ENCODE peak calls at places on chromosome 6, in nine cellular contexts. One of them, this sample, is unnamed.

GRCh38 chr6:48318670-48319069 is 207.7 kb upstream of the PTCHD4 start:
- DNase-seq in psoas muscle: no peak
- DNase-seq in A673: no peak
- DNase-seq in HCT116: no peak
- DNase-seq in choroid plexus epithelial cell: peak
- DNase-seq in cardiac muscle cell: peak
- DNase-seq in pancreas: no peak
- DNase-seq in A549: no peak
- DNase-seq in cardiac fibroblast: no peak
- DNase-seq in this sample: peak

GRCh38 chr6:130598021-130598989 is 228.9 kb upstream of the SMLR1 start:
- DNase-seq in psoas muscle: no peak
- DNase-seq in A673: no peak
- DNase-seq in HCT116: no peak
- DNase-seq in choroid plexus epithelial cell: peak
- DNase-seq in cardiac muscle cell: peak
- DNase-seq in pancreas: no peak
- DNase-seq in A549: no peak
- DNase-seq in cardiac fibroblast: peak
- DNase-seq in this sample: peak

GRCh38 chr6:89984926-89985743 is 90.9 kb downstream of the GJA10 start:
- DNase-seq in psoas muscle: peak
- DNase-seq in A673: peak
- DNase-seq in HCT116: no peak
- DNase-seq in choroid plexus epithelial cell: peak
- DNase-seq in cardiac muscle cell: peak
- DNase-seq in pancreas: peak
- DNase-seq in A549: no peak
- DNase-seq in cardiac fibroblast: peak
- DNase-seq in this sample: peak

GRCh38 chr6:2971420-2972218 is at the start of gene SERPINB6:
- DNase-seq in psoas muscle: peak
- DNase-seq in A673: peak
- DNase-seq in HCT116: no peak
- DNase-seq in choroid plexus epithelial cell: peak
- DNase-seq in cardiac muscle cell: peak
- DNase-seq in pancreas: peak
- DNase-seq in A549: peak
- DNase-seq in cardiac fibroblast: peak
- DNase-seq in this sample: peak

GRCh38 chr6:51893356-51893755 is 194.1 kb downstream of the PKHD1 start:
- DNase-seq in psoas muscle: no peak
- DNase-seq in A673: no peak
- DNase-seq in HCT116: no peak
- DNase-seq in choroid plexus epithelial cell: no peak
- DNase-seq in cardiac muscle cell: no peak
- DNase-seq in pancreas: no peak
- DNase-seq in A549: no peak
- DNase-seq in cardiac fibroblast: no peak
- DNase-seq in this sample: peak

GRCh38 chr6:3023663-3024483 is 24.2 kb downstream of the NQO2 start:
- DNase-seq in psoas muscle: peak
- DNase-seq in A673: peak
- DNase-seq in HCT116: peak
- DNase-seq in choroid plexus epithelial cell: peak
- DNase-seq in cardiac muscle cell: peak
- DNase-seq in pancreas: peak
- DNase-seq in A549: peak
- DNase-seq in cardiac fibroblast: peak
- DNase-seq in this sample: peak

GRCh38 chr6:134041093-134041492 is 11.3 kb downstream of the SLC2A12 start:
- DNase-seq in psoas muscle: no peak
- DNase-seq in A673: peak
- DNase-seq in HCT116: peak
- DNase-seq in choroid plexus epithelial cell: peak
- DNase-seq in cardiac muscle cell: peak
- DNase-seq in pancreas: no peak
- DNase-seq in A549: peak
- DNase-seq in cardiac fibroblast: peak
- DNase-seq in this sample: peak

GRCh38 chr6:166898910-166899309 is 57.4 kb downstream of the RNASET2 start:
- DNase-seq in psoas muscle: no peak
- DNase-seq in A673: no peak
- DNase-seq in HCT116: no peak
- DNase-seq in choroid plexus epithelial cell: no peak
- DNase-seq in cardiac muscle cell: no peak
- DNase-seq in pancreas: no peak
- DNase-seq in A549: no peak
- DNase-seq in cardiac fibroblast: no peak
- DNase-seq in this sample: no peak

GRCh38 chr6:41778895-41779294 is 805 bp downstream of the FRS3 start:
- DNase-seq in psoas muscle: no peak
- DNase-seq in A673: no peak
- DNase-seq in HCT116: no peak
- DNase-seq in choroid plexus epithelial cell: no peak
- DNase-seq in cardiac muscle cell: no peak
- DNase-seq in pancreas: no peak
- DNase-seq in A549: no peak
- DNase-seq in cardiac fibroblast: no peak
- DNase-seq in this sample: no peak

GRCh38 chr6:1607557-1608221 is 2.0 kb upstream of the FOXC1 start:
- DNase-seq in psoas muscle: no peak
- DNase-seq in A673: no peak
- DNase-seq in HCT116: no peak
- DNase-seq in choroid plexus epithelial cell: no peak
- DNase-seq in cardiac muscle cell: no peak
- DNase-seq in pancreas: no peak
- DNase-seq in A549: no peak
- DNase-seq in cardiac fibroblast: no peak
- DNase-seq in this sample: no peak
- H3K4me3 ChIP-seq in psoas muscle: peak
- H3K4me3 ChIP-seq in A673: peak
- H3K4me3 ChIP-seq in HCT116: no peak
- H3K4me3 ChIP-seq in choroid plexus epithelial cell: no peak
- H3K4me3 ChIP-seq in cardiac muscle cell: peak
- H3K4me3 ChIP-seq in pancreas: no peak
- H3K4me3 ChIP-seq in A549: no peak
- H3K4me3 ChIP-seq in cardiac fibroblast: no peak
- H3K4me3 ChIP-seq in this sample: no peak

GRCh38 chr6:155497273-155497672 is 41.6 kb upstream of the NOX3 start:
- DNase-seq in psoas muscle: no peak
- DNase-seq in A673: no peak
- DNase-seq in HCT116: no peak
- DNase-seq in choroid plexus epithelial cell: no peak
- DNase-seq in cardiac muscle cell: no peak
- DNase-seq in pancreas: no peak
- DNase-seq in A549: no peak
- DNase-seq in cardiac fibroblast: no peak
- DNase-seq in this sample: no peak

GRCh38 chr6:155499574-155499973 is 43.9 kb upstream of the NOX3 start:
- DNase-seq in psoas muscle: no peak
- DNase-seq in A673: no peak
- DNase-seq in HCT116: no peak
- DNase-seq in choroid plexus epithelial cell: no peak
- DNase-seq in cardiac muscle cell: no peak
- DNase-seq in pancreas: no peak
- DNase-seq in A549: no peak
- DNase-seq in cardiac fibroblast: no peak
- DNase-seq in this sample: no peak

GRCh38 chr6:155495011-155495768 is 39.6 kb upstream of the NOX3 start:
- DNase-seq in psoas muscle: peak
- DNase-seq in A673: peak
- DNase-seq in HCT116: no peak
- DNase-seq in choroid plexus epithelial cell: peak
- DNase-seq in cardiac muscle cell: peak
- DNase-seq in pancreas: no peak
- DNase-seq in A549: no peak
- DNase-seq in cardiac fibroblast: peak
- DNase-seq in this sample: peak

GRCh38 chr6:155502393-155502792 is 46.8 kb upstream of the NOX3 start:
- DNase-seq in psoas muscle: no peak
- DNase-seq in A673: no peak
- DNase-seq in HCT116: no peak
- DNase-seq in choroid plexus epithelial cell: no peak
- DNase-seq in cardiac muscle cell: no peak
- DNase-seq in pancreas: no peak
- DNase-seq in A549: no peak
- DNase-seq in cardiac fibroblast: no peak
- DNase-seq in this sample: no peak

GRCh38 chr6:155498370-155498769 is 42.7 kb upstream of the NOX3 start:
- DNase-seq in psoas muscle: no peak
- DNase-seq in A673: peak
- DNase-seq in HCT116: no peak
- DNase-seq in choroid plexus epithelial cell: peak
- DNase-seq in cardiac muscle cell: no peak
- DNase-seq in pancreas: no peak
- DNase-seq in A549: no peak
- DNase-seq in cardiac fibroblast: no peak
- DNase-seq in this sample: no peak
- TF ChIP-seq CTCF in psoas muscle: no peak
- TF ChIP-seq CTCF in A673: no peak
- TF ChIP-seq CTCF in HCT116: no peak
- TF ChIP-seq CTCF in choroid plexus epithelial cell: peak
- TF ChIP-seq CTCF in cardiac muscle cell: no peak
- TF ChIP-seq CTCF in pancreas: no peak
- TF ChIP-seq CTCF in A549: no peak
- TF ChIP-seq CTCF in cardiac fibroblast: no peak
- TF ChIP-seq CTCF in this sample: no peak

DNA sequence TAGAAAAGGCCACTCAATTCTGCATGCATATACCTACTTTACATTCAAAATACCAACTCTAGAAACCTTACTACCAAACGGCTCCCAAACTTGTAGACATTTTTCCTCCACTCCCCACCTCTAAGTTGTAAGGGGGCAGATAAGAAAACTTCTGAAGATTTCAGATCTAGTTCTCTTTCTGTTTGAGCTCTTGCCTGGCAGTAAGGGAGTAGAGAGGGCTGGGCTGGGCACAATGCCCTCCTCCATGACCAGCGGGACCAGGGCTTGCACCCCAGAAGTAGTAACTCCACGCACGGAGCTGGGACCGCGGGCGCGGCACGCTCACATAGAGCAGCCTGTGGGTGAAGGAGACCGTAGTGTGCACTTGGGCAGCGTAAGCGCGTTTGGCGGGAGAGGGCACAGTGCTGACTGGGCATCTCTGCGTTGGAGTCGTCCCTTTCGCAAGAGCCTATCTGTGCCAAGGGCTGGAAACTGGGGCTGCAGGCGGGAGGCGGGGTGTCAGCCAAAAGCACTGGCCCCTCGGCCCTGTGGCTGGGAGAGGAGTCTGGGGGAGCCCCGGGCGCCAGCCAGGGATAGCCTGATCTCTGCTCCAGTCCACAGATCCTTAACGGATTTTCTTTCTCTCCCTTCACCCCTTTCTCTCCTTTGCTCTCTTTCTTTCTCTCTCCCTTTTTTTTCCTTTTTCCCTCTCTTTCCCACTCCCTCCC is 32.4 kb downstream of the PHACTR1 start:
- DNase-seq in psoas muscle: peak
- DNase-seq in A673: no peak
- DNase-seq in HCT116: no peak
- DNase-seq in choroid plexus epithelial cell: no peak
- DNase-seq in cardiac muscle cell: peak
- DNase-seq in pancreas: peak
- DNase-seq in A549: no peak
- DNase-seq in cardiac fibroblast: peak
- DNase-seq in this sample: no peak
- H3K4me3 ChIP-seq in psoas muscle: no peak
- H3K4me3 ChIP-seq in A673: no peak
- H3K4me3 ChIP-seq in HCT116: no peak
- H3K4me3 ChIP-seq in choroid plexus epithelial cell: no peak
- H3K4me3 ChIP-seq in cardiac muscle cell: peak
- H3K4me3 ChIP-seq in pancreas: no peak
- H3K4me3 ChIP-seq in A549: no peak
- H3K4me3 ChIP-seq in cardiac fibroblast: no peak
- H3K4me3 ChIP-seq in this sample: no peak

GRCh38 chr6:63813531-63813930 is 177.9 kb downstream of the PHF3 start:
- DNase-seq in psoas muscle: no peak
- DNase-seq in A673: peak
- DNase-seq in HCT116: no peak
- DNase-seq in choroid plexus epithelial cell: peak
- DNase-seq in cardiac muscle cell: no peak
- DNase-seq in pancreas: no peak
- DNase-seq in A549: no peak
- DNase-seq in cardiac fibroblast: peak
- DNase-seq in this sample: no peak
- TF ChIP-seq CTCF in psoas muscle: no peak
- TF ChIP-seq CTCF in A673: peak
- TF ChIP-seq CTCF in HCT116: peak
- TF ChIP-seq CTCF in choroid plexus epithelial cell: peak
- TF ChIP-seq CTCF in cardiac muscle cell: peak
- TF ChIP-seq CTCF in pancreas: no peak
- TF ChIP-seq CTCF in A549: no peak
- TF ChIP-seq CTCF in cardiac fibroblast: no peak
- TF ChIP-seq CTCF in this sample: no peak

DNA sequence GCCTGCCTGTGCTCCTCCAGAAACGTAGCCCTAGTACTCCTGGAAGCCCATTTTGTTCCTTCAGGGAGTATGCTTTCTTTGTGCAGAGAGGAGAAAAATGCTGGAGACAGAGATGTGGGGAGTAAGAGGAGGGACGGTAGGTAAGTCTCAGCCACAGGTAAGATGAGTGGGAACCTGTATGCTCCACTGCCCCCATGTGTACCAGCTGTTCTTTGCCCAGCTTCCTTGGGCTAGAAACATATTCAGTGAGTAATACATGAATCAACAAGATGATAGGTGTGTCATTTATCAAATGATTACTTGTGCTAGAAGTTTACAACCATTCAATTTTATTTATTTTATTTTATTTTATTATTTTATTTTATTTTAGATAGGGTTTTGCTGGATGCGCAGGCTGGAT is 13.6 kb upstream of the CEP85L start:
- DNase-seq in psoas muscle: no peak
- DNase-seq in A673: no peak
- DNase-seq in HCT116: no peak
- DNase-seq in choroid plexus epithelial cell: no peak
- DNase-seq in cardiac muscle cell: no peak
- DNase-seq in pancreas: no peak
- DNase-seq in A549: no peak
- DNase-seq in cardiac fibroblast: no peak
- DNase-seq in this sample: peak
- H3K4me3 ChIP-seq in psoas muscle: peak
- H3K4me3 ChIP-seq in A673: no peak
- H3K4me3 ChIP-seq in HCT116: no peak
- H3K4me3 ChIP-seq in choroid plexus epithelial cell: no peak
- H3K4me3 ChIP-seq in cardiac muscle cell: no peak
- H3K4me3 ChIP-seq in pancreas: no peak
- H3K4me3 ChIP-seq in A549: no peak
- H3K4me3 ChIP-seq in cardiac fibroblast: no peak
- H3K4me3 ChIP-seq in this sample: no peak

DNA sequence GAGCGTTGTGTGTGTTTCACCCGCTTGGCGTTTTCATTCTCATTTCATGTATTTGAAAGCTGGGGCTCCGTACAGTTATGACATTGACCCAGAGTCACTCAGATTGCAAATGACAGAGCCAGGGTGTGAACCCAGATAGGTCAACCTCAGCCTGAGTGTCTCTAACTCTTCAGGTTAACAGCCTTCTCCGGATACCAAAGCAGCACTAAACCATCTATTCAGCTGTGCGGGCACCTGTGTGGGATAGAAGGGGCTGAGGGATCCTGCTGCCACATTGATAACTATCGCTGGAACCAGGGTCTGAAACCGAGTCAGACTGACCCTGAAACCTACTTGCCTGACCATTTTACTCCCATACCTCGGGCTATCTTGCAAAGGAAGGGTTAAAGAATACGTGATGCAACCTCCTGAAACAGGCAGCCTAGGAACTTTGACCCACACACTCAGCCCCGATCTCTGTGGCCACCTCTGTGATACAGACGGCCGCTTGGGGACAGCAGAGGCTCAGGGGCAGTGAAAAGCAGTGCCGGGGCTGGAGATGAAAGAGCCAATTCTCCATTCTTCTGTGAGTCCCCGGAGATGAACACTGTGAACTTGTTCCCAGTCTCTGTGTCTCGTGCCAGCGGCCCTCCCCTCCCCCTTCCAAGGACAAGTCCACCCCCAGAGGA is 233.5 kb upstream of the QKI start:
- DNase-seq in psoas muscle: peak
- DNase-seq in A673: no peak
- DNase-seq in HCT116: peak
- DNase-seq in choroid plexus epithelial cell: peak
- DNase-seq in cardiac muscle cell: peak
- DNase-seq in pancreas: no peak
- DNase-seq in A549: peak
- DNase-seq in cardiac fibroblast: peak
- DNase-seq in this sample: peak
- TF ChIP-seq CTCF in psoas muscle: peak
- TF ChIP-seq CTCF in A673: no peak
- TF ChIP-seq CTCF in HCT116: peak
- TF ChIP-seq CTCF in choroid plexus epithelial cell: peak
- TF ChIP-seq CTCF in cardiac muscle cell: peak
- TF ChIP-seq CTCF in pancreas: peak
- TF ChIP-seq CTCF in A549: peak
- TF ChIP-seq CTCF in cardiac fibroblast: peak
- TF ChIP-seq CTCF in this sample: peak

This sample was measured in epithelial cell of esophagus.